ENCODE peak calls at places on chromosome 13, in nine cellular contexts. Y, H, G, V, B, R, S, N and Z are unnamed samples. For H3K4me1, the result is how much of the 10 kb centered on the place peaks cover.

GRCh38 chr13:56773148-56773547 is 367.6 kb upstream of the PRR20A start:
- DNase-seq in Y (no peak), H (no peak), G (no peak), V (no peak), B (no peak), R (no peak), S (no peak), N (no peak), Z (no peak)

GRCh38 chr13:20395061-20395916 is 130.4 kb downstream of the CRYL1 start:
- DNase-seq in Y (no peak), H (no peak), G (no peak), V (no peak), B (no peak), R (peak), S (no peak), N (no peak), Z (no peak)

GRCh38 chr13:110592670-110593069 is 22.7 kb upstream of the NAXD start:
- DNase-seq in Y (no peak), H (no peak), G (no peak), V (no peak), B (no peak), R (no peak), S (no peak), N (no peak), Z (peak)

GRCh38 chr13:67036694-67037093 is 193.4 kb downstream of the PCDH9 start:
- DNase-seq in Y (no peak), H (no peak), G (no peak), V (no peak), B (no peak), R (no peak), S (no peak), N (no peak), Z (no peak)

GRCh38 chr13:73952683-73953082 is 181.5 kb downstream of the KLF12 start:
- DNase-seq in Y (no peak), H (no peak), G (no peak), V (no peak), B (no peak), R (no peak), S (no peak), N (no peak), Z (no peak)

GRCh38 chr13:30551194-30551593 is 66.5 kb upstream of the USPL1 start:
- DNase-seq in Y (no peak), H (no peak), G (no peak), V (no peak), B (no peak), R (no peak), S (no peak), N (no peak), Z (no peak)

GRCh38 chr13:26377038-26377437 is 123.1 kb downstream of the CDK8 start:
- DNase-seq in Y (no peak), H (no peak), G (no peak), V (peak), B (no peak), R (no peak), S (no peak), N (peak), Z (no peak)

GRCh38 chr13:94031609-94032008 is 447.9 kb downstream of the DCT start:
- DNase-seq in Y (no peak), H (no peak), G (no peak), V (no peak), B (no peak), R (no peak), S (no peak), N (no peak), Z (no peak)

GRCh38 chr13:112619730-112620639 is 32.0 kb upstream of the TUBGCP3 start:
- DNase-seq in Y (no peak), H (no peak), G (peak), V (no peak), B (no peak), R (no peak), S (no peak), N (no peak), Z (no peak)

GRCh38 chr13:77776704-77777103 is 79.2 kb downstream of the SLAIN1 start:
- DNase-seq in Y (no peak), H (no peak), G (no peak), V (no peak), B (no peak), R (no peak), S (no peak), N (no peak), Z (no peak)

GRCh38 chr13:106344318-106344717 is 191.1 kb downstream of the EFNB2 start:
- DNase-seq in Y (no peak), H (no peak), G (no peak), V (no peak), B (no peak), R (no peak), S (no peak), N (no peak), Z (no peak)

GRCh38 chr13:100454876-100455275 is 133.7 kb downstream of the GGACT start:
- DNase-seq in Y (no peak), H (no peak), G (no peak), V (no peak), B (no peak), R (no peak), S (no peak), N (no peak), Z (no peak)

GRCh38 chr13:33743438-33744368 is 74.2 kb upstream of the RFC3 start:
- DNase-seq in Y (no peak), H (no peak), G (no peak), V (no peak), B (no peak), R (no peak), S (no peak), N (no peak), Z (no peak)

GRCh38 chr13:94435604-94436226 is 43.8 kb downstream of the DCT start:
- DNase-seq in Y (no peak), H (no peak), G (no peak), V (no peak), B (no peak), R (no peak), S (no peak), N (peak), Z (no peak)

GRCh38 chr13:44257806-44258205 is 115.8 kb upstream of the SERP2 start:
- DNase-seq in Y (no peak), H (no peak), G (no peak), V (no peak), B (no peak), R (no peak), S (no peak), N (no peak), Z (no peak)

GRCh38 chr13:44263920-44264610 is 109.6 kb upstream of the SERP2 start:
- DNase-seq in Y (no peak), H (no peak), G (peak), V (no peak), B (peak), R (no peak), S (no peak), N (no peak), Z (no peak)

GRCh38 chr13:44259045-44260042 is 114.3 kb upstream of the SERP2 start:
- DNase-seq in Y (peak), H (no peak), G (peak), V (no peak), B (no peak), R (peak), S (no peak), N (no peak), Z (no peak)
- TF ChIP-seq POLR2A in Y (no peak), H (no peak), G (no peak), V (no peak), B (no peak), R (no peak), S (no peak), N (no peak), Z (no peak)

GRCh38 chr13:113819731-113820715 is 43.9 kb downstream of the GAS6 start:
- DNase-seq in Y (no peak), H (no peak), G (no peak), V (no peak), B (no peak), R (no peak), S (no peak), N (no peak), Z (no peak)

GRCh38 chr13:113822266-113822665 is 41.6 kb downstream of the GAS6 start:
- DNase-seq in Y (no peak), H (no peak), G (no peak), V (no peak), B (no peak), R (no peak), S (no peak), N (no peak), Z (no peak)

GRCh38 chr13:113819341-113819730 is 44.5 kb downstream of the GAS6 start:
- DNase-seq in Y (no peak), H (no peak), G (no peak), V (no peak), B (no peak), R (no peak), S (no peak), N (no peak), Z (no peak)

GRCh38 chr13:113821847-113822246 is 42.0 kb downstream of the GAS6 start:
- DNase-seq in Y (no peak), H (no peak), G (no peak), V (no peak), B (peak), R (no peak), S (no peak), N (no peak), Z (no peak)

DNA sequence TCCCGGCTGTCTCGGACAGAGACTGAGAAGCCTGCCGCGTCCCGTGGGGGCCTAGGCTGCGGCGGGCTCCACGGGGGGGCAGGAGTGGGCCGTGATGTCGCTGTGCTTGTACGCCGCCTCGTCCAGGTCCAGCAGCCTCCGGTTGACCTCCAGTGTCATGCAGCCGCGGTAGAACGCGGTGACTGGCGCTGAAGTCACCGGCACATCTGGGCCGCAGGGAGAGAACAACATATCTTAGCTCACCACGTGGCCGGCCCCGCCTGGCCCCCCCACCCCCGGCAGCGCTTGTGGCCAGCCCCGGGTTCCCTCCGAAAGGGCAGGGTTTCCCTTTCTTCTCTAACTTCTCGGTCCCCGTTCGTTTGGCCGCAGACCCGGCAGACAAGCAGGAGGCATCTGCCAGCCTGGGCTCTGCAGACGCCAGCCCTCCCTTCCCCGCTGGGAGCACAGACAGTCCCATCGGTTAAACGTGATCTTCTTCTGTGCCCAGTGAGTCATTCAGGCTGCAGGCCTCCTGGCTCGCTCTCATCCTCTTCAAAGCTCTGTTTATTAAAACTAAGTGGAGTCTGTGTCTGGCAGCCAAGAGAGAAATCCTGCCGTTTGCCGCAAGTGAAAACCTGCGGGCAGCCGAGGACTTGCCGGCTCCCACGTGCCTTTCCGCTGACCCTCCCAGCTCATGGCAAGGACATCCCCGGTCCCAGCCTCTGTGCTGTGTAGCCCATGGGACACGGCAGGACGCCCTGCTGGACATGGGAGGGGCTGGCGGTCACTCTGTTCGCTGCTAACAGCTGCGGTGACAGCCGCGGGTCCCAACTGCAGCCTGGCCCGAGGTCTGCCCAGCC is 42.8 kb downstream of the GAS6 start:
- DNase-seq in Y (peak), H (peak), G (peak), V (no peak), B (peak), R (no peak), S (peak), N (peak), Z (peak)
- TF ChIP-seq EP300 in Y (no peak), H (peak), G (no peak), V (no peak), B (no peak), R (peak), S (peak), N (no peak), Z (no peak)

GRCh38 chr13:46202188-46202795 is 9.4 kb upstream of the LRRC63 start:
- DNase-seq in Y (no peak), H (no peak), G (no peak), V (no peak), B (no peak), R (no peak), S (no peak), N (no peak), Z (no peak)
- H3K4me1 ChIP-seq in Y (under half), H (under half), G (under half), V (under half), B (under half), R (under half), S (under half), N (under half), Z (under half)

GRCh38 chr13:44765076-44765475 is 188.9 kb upstream of the TSC22D1 start:
- DNase-seq in Y (peak), H (no peak), G (no peak), V (no peak), B (no peak), R (no peak), S (no peak), N (no peak), Z (no peak)

GRCh38 chr13:44768233-44768632 is 192.1 kb upstream of the TSC22D1 start:
- DNase-seq in Y (no peak), H (no peak), G (no peak), V (no peak), B (no peak), R (no peak), S (no peak), N (no peak), Z (no peak)

GRCh38 chr13:44767257-44767656 is 191.1 kb upstream of the TSC22D1 start:
- DNase-seq in Y (no peak), H (no peak), G (no peak), V (no peak), B (no peak), R (no peak), S (no peak), N (no peak), Z (no peak)

GRCh38 chr13:44770951-44771350 is 194.8 kb upstream of the TSC22D1 start:
- DNase-seq in Y (no peak), H (no peak), G (no peak), V (no peak), B (no peak), R (no peak), S (no peak), N (no peak), Z (no peak)

DNA sequence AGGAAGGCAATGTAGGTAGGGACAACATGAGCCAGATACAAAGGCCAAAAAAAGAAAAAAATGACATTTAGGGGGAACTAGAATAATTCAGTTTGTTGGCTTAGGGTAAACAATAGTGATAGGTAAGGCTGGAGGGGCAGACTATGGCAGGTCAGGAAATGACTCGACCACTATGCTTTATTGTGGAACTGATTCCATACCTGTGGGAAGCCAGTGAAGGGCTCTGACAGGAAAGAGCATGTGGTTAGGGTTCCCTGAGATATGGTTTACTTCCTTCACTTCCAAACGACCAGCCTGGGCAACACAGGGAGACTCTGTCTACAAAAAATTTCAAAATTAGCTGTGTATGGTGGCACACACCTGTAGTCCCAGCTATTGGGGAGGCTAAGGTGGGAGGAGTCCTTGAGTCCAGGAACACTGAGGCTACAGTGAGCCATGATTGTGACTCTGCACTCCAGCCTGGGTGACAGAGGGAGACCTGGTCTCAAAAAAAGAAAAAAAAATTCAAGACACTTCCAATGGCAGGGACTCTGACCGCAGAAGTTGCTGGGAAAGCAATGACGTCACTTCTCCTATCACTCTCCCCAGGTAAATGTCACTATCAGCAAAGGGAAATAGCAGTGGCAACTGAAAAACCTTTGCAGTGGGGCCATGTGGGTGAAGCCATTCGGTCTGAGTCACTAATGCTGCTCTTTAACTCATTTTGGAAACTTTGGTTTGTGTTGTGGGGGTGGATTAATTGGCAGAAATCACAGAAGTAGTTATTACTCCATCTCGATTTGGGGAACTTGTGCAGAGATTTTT is 192.8 kb upstream of the TSC22D1 start:
- DNase-seq in Y (no peak), H (no peak), G (no peak), V (no peak), B (no peak), R (no peak), S (no peak), N (no peak), Z (no peak)
- TF ChIP-seq POLR2A in Y (no peak), H (no peak), G (no peak), V (no peak), B (no peak), R (no peak), S (no peak), N (no peak), Z (no peak)

GRCh38 chr13:75101997-75102720 is 379.8 kb downstream of the TBC1D4 start:
- DNase-seq in Y (no peak), H (no peak), G (no peak), V (no peak), B (no peak), R (no peak), S (no peak), N (no peak), Z (no peak)
- TF ChIP-seq EP300 in Y (no peak), H (no peak), G (no peak), V (no peak), B (no peak), R (no peak), S (no peak), N (no peak), Z (no peak)